ENCODE peak calls at places on chromosomes 5 and 9, in ten cellular contexts. D is NB4; F is CD4-positive, alpha-beta T cell; M is heart right ventricle; J is DND-41; L is WTC11; W is fibroblast of lung; C is spleen; A is pancreas; Y is cardiac muscle cell. V is an unnamed sample.

GRCh38 chr5:54785729-54786548 is 199.5 kb downstream of the ESM1 start:
- DNase-seq in D (no peak), F (no peak), M (peak; percentile 65), J (no peak), L (no peak), W (peak; percentile 44), C (peak; percentile 86), A (peak; percentile 46), Y (peak; percentile 68), V (peak; percentile 19)

GRCh38 chr9:136086213-136086881 is 8.7 kb downstream of the NACC2 start:
- DNase-seq in D (no peak), F (no peak), M (peak; percentile 21), J (no peak), L (peak; percentile 14), W (no peak), C (peak; percentile 67), A (no peak), Y (no peak), V (no peak)

GRCh38 chr5:157596449-157596848 is 20.9 kb upstream of the ADAM19 start:
- DNase-seq in D (peak; percentile 52), F (no peak), M (no peak), J (peak; percentile 81), L (no peak), W (no peak), C (no peak), A (no peak), Y (no peak), V (no peak)

GRCh38 chr9:135219676-135220600 is 132.5 kb downstream of the OLFM1 start:
- DNase-seq in D (no peak), F (no peak), M (peak; percentile 3), J (no peak), L (peak; percentile 10), W (no peak), C (peak; percentile 50), A (no peak), Y (no peak), V (no peak)

GRCh38 chr5:102498271-102499034 is at the start of gene SLCO6A1:
- DNase-seq in D (no peak), F (no peak), M (no peak), J (no peak), L (peak; percentile 22), W (no peak), C (no peak), A (no peak), Y (no peak), V (no peak)

GRCh38 chr9:38012767-38013450 is 56.1 kb downstream of the SHB start:
- DNase-seq in D (no peak), F (no peak), M (no peak), J (no peak), L (no peak), W (no peak), C (no peak), A (no peak), Y (no peak), V (no peak)

GRCh38 chr9:36864491-36865410 is 169.3 kb downstream of the PAX5 start:
- DNase-seq in D (no peak), F (no peak), M (no peak), J (no peak), L (peak; percentile 64), W (no peak), C (peak; percentile 72), A (no peak), Y (peak; percentile 61), V (no peak)

GRCh38 chr9:37943329-37944265 is 39.7 kb upstream of the SLC25A51 start:
- DNase-seq in D (no peak), F (no peak), M (peak; percentile 31), J (no peak), L (no peak), W (peak; percentile 90), C (no peak), A (no peak), Y (peak; percentile 71), V (no peak)

GRCh38 chr9:125681086-125681622 is 25.9 kb downstream of the MAPKAP1 start:
- DNase-seq in D (no peak), F (no peak), M (no peak), J (no peak), L (no peak), W (no peak), C (no peak), A (no peak), Y (no peak), V (no peak)

GRCh38 chr5:10489810-10490426 is 48.2 kb downstream of the ROPN1L start:
- DNase-seq in D (peak; percentile 81), F (no peak), M (no peak), J (no peak), L (no peak), W (peak; percentile 24), C (peak; percentile 23), A (no peak), Y (no peak), V (no peak)

GRCh38 chr5:68533571-68534051 is 318.1 kb downstream of the PIK3R1 start:
- DNase-seq in D (peak; percentile 9), F (no peak), M (no peak), J (no peak), L (no peak), W (no peak), C (no peak), A (no peak), Y (no peak), V (no peak)

GRCh38 chr9:113690055-113690740 is 185.9 kb upstream of the ZNF618 start:
- DNase-seq in D (no peak), F (no peak), M (no peak), J (no peak), L (no peak), W (no peak), C (no peak), A (no peak), Y (no peak), V (no peak)

GRCh38 chr9:113687680-113688371 is 188.3 kb upstream of the ZNF618 start:
- DNase-seq in D (no peak), F (no peak), M (no peak), J (no peak), L (peak; percentile 31), W (no peak), C (no peak), A (no peak), Y (peak; percentile 14), V (no peak)

GRCh38 chr9:113694912-113695900 is 180.9 kb upstream of the ZNF618 start:
- DNase-seq in D (no peak), F (no peak), M (no peak), J (peak; percentile 7), L (no peak), W (no peak), C (no peak), A (no peak), Y (no peak), V (no peak)

GRCh38 chr9:113695901-113696300 is 180.2 kb upstream of the ZNF618 start:
- DNase-seq in D (no peak), F (no peak), M (no peak), J (peak; percentile 12), L (no peak), W (no peak), C (no peak), A (no peak), Y (no peak), V (no peak)

GRCh38 chr9:113692264-113692663 is 183.8 kb upstream of the ZNF618 start:
- DNase-seq in D (no peak), F (no peak), M (no peak), J (no peak), L (no peak), W (no peak), C (no peak), A (no peak), Y (no peak), V (no peak)
- TF ChIP-seq CTCF in D (no peak), F (no peak), M (no peak), J (no peak), L (no peak), W (no peak), C (no peak), A (no peak), Y (no peak), V (no peak)

GRCh38 chr5:160370713-160371034 is 248 bp upstream of the C1QTNF2 start:
- DNase-seq in D (no peak), F (no peak), M (no peak), J (no peak), L (no peak), W (no peak), C (no peak), A (no peak), Y (no peak), V (no peak)

GRCh38 chr5:160378325-160378724 is 7.9 kb upstream of the C1QTNF2 start:
- DNase-seq in D (no peak), F (no peak), M (no peak), J (no peak), L (no peak), W (no peak), C (no peak), A (no peak), Y (no peak), V (no peak)

GRCh38 chr5:160380041-160380440 is 9.6 kb upstream of the C1QTNF2 start:
- DNase-seq in D (no peak), F (no peak), M (no peak), J (no peak), L (no peak), W (no peak), C (no peak), A (no peak), Y (no peak), V (no peak)

GRCh38 chr5:160379485-160379884 is 9.1 kb upstream of the C1QTNF2 start:
- DNase-seq in D (no peak), F (no peak), M (no peak), J (no peak), L (no peak), W (no peak), C (no peak), A (no peak), Y (no peak), V (no peak)

GRCh38 chr5:160375166-160375565 is 4.7 kb upstream of the C1QTNF2 start:
- DNase-seq in D (no peak), F (no peak), M (no peak), J (no peak), L (no peak), W (no peak), C (no peak), A (no peak), Y (no peak), V (no peak)
- TF ChIP-seq CTCF in D (no peak), F (no peak), M (no peak), J (no peak), L (no peak), W (no peak), C (no peak), A (no peak), Y (no peak), V (no peak)

DNA sequence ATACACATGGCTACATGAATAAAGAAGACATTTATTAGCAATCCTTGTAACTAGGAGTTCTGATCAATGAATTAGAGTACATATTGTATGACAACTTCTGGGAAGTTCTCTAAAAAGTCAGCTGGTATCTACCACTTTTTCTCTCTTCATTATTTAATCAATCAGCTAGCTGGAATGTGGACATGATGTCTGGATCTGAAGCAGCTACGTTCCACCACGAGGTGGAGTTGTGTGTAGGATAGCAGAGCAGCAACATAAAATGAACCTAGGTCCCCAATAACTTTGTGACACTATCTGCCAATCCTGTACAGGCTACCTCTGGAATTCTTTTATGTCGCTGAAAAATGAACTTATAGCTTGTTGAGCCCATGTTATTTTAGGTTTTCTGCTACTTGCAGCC is 32.9 kb upstream of the ENTREP1 start:
- DNase-seq in D (no peak), F (no peak), M (no peak), J (no peak), L (no peak), W (no peak), C (no peak), A (no peak), Y (no peak), V (no peak)
- TF ChIP-seq CTCF in D (no peak), F (no peak), M (no peak), J (no peak), L (no peak), W (no peak), C (no peak), A (no peak), Y (no peak), V (no peak)

GRCh38 chr5:72752909-72753308 is 63.6 kb upstream of the TNPO1 start:
- DNase-seq in D (peak; percentile 1), F (no peak), M (no peak), J (no peak), L (no peak), W (no peak), C (no peak), A (no peak), Y (no peak), V (no peak)
- TF ChIP-seq CTCF in D (no peak), F (no peak), M (no peak), J (no peak), L (no peak), W (no peak), C (no peak), A (no peak), Y (no peak), V (no peak)